ENCODE peak calls at places on chromosomes 3 and 15, in nine cellular contexts. Y, K, S, Z, T, I, V, H and P are unnamed samples.

GRCh38 chr15:44550256-44550655 is 13.3 kb downstream of the EIF3J start:
- DNase-seq in Y (no peak), K (no peak), S (no peak), Z (no peak), T (no peak), I (no peak), V (no peak), H (no peak), P (peak)

GRCh38 chr3:15307580-15307979 is 24.8 kb downstream of the SH3BP5 start:
- DNase-seq in Y (no peak), K (no peak), S (no peak), Z (no peak), T (no peak), I (no peak), V (no peak), H (no peak), P (no peak)

GRCh38 chr3:153162513-153163348 is 705 bp downstream of the RAP2B start:
- DNase-seq in Y (no peak), K (peak), S (peak), Z (peak), T (peak), I (peak), V (no peak), H (peak), P (no peak)

GRCh38 chr3:187064210-187065115 is 74.8 kb downstream of the RPL39L start:
- DNase-seq in Y (no peak), K (no peak), S (no peak), Z (peak), T (peak), I (no peak), V (no peak), H (no peak), P (no peak)

GRCh38 chr15:25417604-25418003 is 21.2 kb downstream of the UBE3A start:
- DNase-seq in Y (no peak), K (no peak), S (no peak), Z (no peak), T (no peak), I (no peak), V (no peak), H (no peak), P (no peak)

GRCh38 chr3:69542265-69543079 is 156.6 kb upstream of the FRMD4B start:
- DNase-seq in Y (no peak), K (no peak), S (no peak), Z (no peak), T (no peak), I (no peak), V (no peak), H (no peak), P (no peak)

GRCh38 chr3:38755130-38755529 is 60.9 kb downstream of the SCN10A start:
- DNase-seq in Y (no peak), K (no peak), S (no peak), Z (no peak), T (no peak), I (no peak), V (no peak), H (no peak), P (no peak)

GRCh38 chr15:63396546-63396939 is 14.9 kb upstream of the CA12 start:
- DNase-seq in Y (no peak), K (no peak), S (no peak), Z (peak), T (no peak), I (no peak), V (no peak), H (no peak), P (no peak)

GRCh38 chr3:143134446-143134845 is 14.9 kb downstream of the CHST2 start:
- DNase-seq in Y (no peak), K (no peak), S (no peak), Z (no peak), T (no peak), I (no peak), V (no peak), H (no peak), P (no peak)

GRCh38 chr3:110933786-110934415 is 137.7 kb upstream of the NECTIN3 start:
- DNase-seq in Y (no peak), K (no peak), S (no peak), Z (no peak), T (no peak), I (no peak), V (no peak), H (no peak), P (no peak)

GRCh38 chr3:127512256-127512655 is 78.3 kb downstream of the TPRA1 start:
- DNase-seq in Y (no peak), K (no peak), S (no peak), Z (no peak), T (no peak), I (no peak), V (no peak), H (no peak), P (no peak)

GRCh38 chr15:40932146-40932545 is 3.0 kb downstream of the DLL4 start:
- DNase-seq in Y (no peak), K (no peak), S (no peak), Z (no peak), T (no peak), I (no peak), V (no peak), H (no peak), P (no peak)

GRCh38 chr3:28000608-28001007 is 240.8 kb upstream of the CMC1 start:
- DNase-seq in Y (no peak), K (no peak), S (no peak), Z (no peak), T (no peak), I (no peak), V (no peak), H (no peak), P (no peak)

GRCh38 chr15:86526938-86527735 is 447.5 kb downstream of the AGBL1 start:
- DNase-seq in Y (no peak), K (no peak), S (no peak), Z (no peak), T (no peak), I (no peak), V (no peak), H (no peak), P (no peak)

GRCh38 chr15:30990036-30990435 is 1.4 kb downstream of the MTMR10 start:
- DNase-seq in Y (no peak), K (no peak), S (no peak), Z (no peak), T (peak), I (no peak), V (no peak), H (no peak), P (no peak)

GRCh38 chr3:191339313-191339917 is 9.1 kb upstream of the UTS2B start:
- DNase-seq in Y (no peak), K (no peak), S (no peak), Z (no peak), T (no peak), I (no peak), V (no peak), H (no peak), P (no peak)